ENCODE peak calls at places on chromosomes 4 and X, in ten cellular contexts. W is D341Med; C is H7; R is smooth muscle cell of the brain vasculature; E is activated CD4-positive, alpha-beta T cell treated with anti-CD3 and anti-CD28 coated beads for 24 hours; T is fibroblast of gingiva; O is stimulated activated CD4-positive, alpha-beta T cell treated with anti-CD3 and anti-CD28 coated beads, Interleukin-15, amount 100 ng/mL, for 1 hour; Z is GM13977; J is central memory CD4-positive, alpha-beta T cell; I is RPMI7951. Q is an unnamed sample.
A peak's percentile ranks its signal among the peaks of the same experiment; 100 is the strongest.

GRCh38 chrX:134294548-134294947 is 57.6 kb downstream of the CCDC160 start:
- DNase-seq in W (no peak), C (peak; percentile 20), R (no peak), E (no peak), T (no peak), O (no peak), Z (no peak), J (no peak), I (peak; percentile 1), Q (no peak)

GRCh38 chr4:143514432-143514831 is 930 bp downstream of the SMARCA5 start:
- DNase-seq in W (peak; percentile 67), C (peak; percentile 33), R (no peak), E (peak; percentile 2), T (peak; percentile 47), O (no peak), Z (peak; percentile 14), J (peak; percentile 4), I (peak; percentile 46), Q (peak; percentile 75)

GRCh38 chr4:134089885-134090284 is 111.7 kb downstream of the PABPC4L start:
- DNase-seq in W (no peak), C (no peak), R (no peak), E (no peak), T (no peak), O (no peak), Z (no peak), J (no peak), I (no peak), Q (no peak)

GRCh38 chr4:52076731-52077130 is 25.6 kb downstream of the SPATA18 start:
- DNase-seq in W (no peak), C (peak; percentile 66), R (no peak), E (no peak), T (no peak), O (no peak), Z (no peak), J (no peak), I (no peak), Q (peak; percentile 66)

GRCh38 chr4:20251061-20251795 is 477 bp upstream of the SLIT2 start:
- DNase-seq in W (no peak), C (no peak), R (no peak), E (no peak), T (peak; percentile 2), O (no peak), Z (peak; percentile 11), J (no peak), I (peak; percentile 34), Q (no peak)

GRCh38 chr4:188110036-188110435 is 633 bp upstream of the TRIML2 start:
- DNase-seq in W (no peak), C (no peak), R (no peak), E (no peak), T (no peak), O (no peak), Z (no peak), J (no peak), I (no peak), Q (no peak)

GRCh38 chr4:126977306-126977705 is 655.5 kb upstream of the INTU start:
- DNase-seq in W (no peak), C (no peak), R (no peak), E (no peak), T (peak; percentile 43), O (no peak), Z (no peak), J (no peak), I (peak; percentile 21), Q (no peak)

GRCh38 chrX:111445485-111445884 is 33.5 kb upstream of the DCX start:
- DNase-seq in W (peak; percentile 27), C (peak; percentile 4), R (no peak), E (no peak), T (peak; percentile 7), O (no peak), Z (peak; percentile 23), J (peak; percentile 17), I (peak; percentile 14), Q (no peak)

GRCh38 chrX:47831788-47832187 is 4.9 kb upstream of the ZNF81 start:
- DNase-seq in W (peak; percentile 68), C (peak; percentile 44), R (no peak), E (no peak), T (no peak), O (peak; percentile 2), Z (peak; percentile 55), J (peak; percentile 37), I (peak; percentile 56), Q (peak; percentile 59)

GRCh38 chr4:118682928-118683327 is 2.3 kb upstream of the METTL14 start:
- DNase-seq in W (peak; percentile 48), C (peak; percentile 28), R (no peak), E (no peak), T (peak; percentile 35), O (no peak), Z (no peak), J (no peak), I (peak; percentile 49), Q (no peak)

GRCh38 chr4:60744767-60745166 is 455.4 kb upstream of the ADGRL3 start:
- DNase-seq in W (no peak), C (peak; percentile 5), R (no peak), E (no peak), T (no peak), O (no peak), Z (no peak), J (no peak), I (no peak), Q (no peak)

GRCh38 chrX:3384330-3384729 is 37.9 kb upstream of the MXRA5 start:
- DNase-seq in W (no peak), C (no peak), R (no peak), E (no peak), T (no peak), O (no peak), Z (no peak), J (no peak), I (peak; percentile 79), Q (no peak)

GRCh38 chrX:107708762-107709161 is 66.8 kb downstream of the TSC22D3 start:
- DNase-seq in W (no peak), C (no peak), R (no peak), E (no peak), T (no peak), O (no peak), Z (no peak), J (no peak), I (no peak), Q (no peak)

GRCh38 chr4:145340071-145340695 is 141.5 kb upstream of the SMAD1 start:
- DNase-seq in W (no peak), C (peak; percentile 32), R (no peak), E (no peak), T (no peak), O (no peak), Z (no peak), J (no peak), I (no peak), Q (no peak)

GRCh38 chrX:84144281-84144680 is 43.7 kb downstream of the RPS6KA6 start:
- DNase-seq in W (no peak), C (no peak), R (no peak), E (no peak), T (no peak), O (no peak), Z (no peak), J (no peak), I (no peak), Q (no peak)

Q was measured in right cardiac atrium.